ENCODE peak calls at places on chromosomes 7 and 10, in four cellular contexts. One of them, this sample, is unnamed.

GRCh38 chr10:13613519-13613918 is 26.8 kb downstream of the PRPF18 start:
- DNase-seq in HT-29: peak
- DNase-seq in HCEC 1CT: peak
- DNase-seq in activated CD8-positive, alpha-beta memory T cell treated with anti-CD3 and anti-CD28 coated beads for 1 hour: no peak
- DNase-seq in this sample: no peak

GRCh38 chr7:158377800-158378623 is 209.6 kb downstream of the PTPRN2 start:
- DNase-seq in HCEC 1CT: no peak
- DNase-seq in HT-29: no peak
- DNase-seq in activated CD8-positive, alpha-beta memory T cell treated with anti-CD3 and anti-CD28 coated beads for 1 hour: no peak
- DNase-seq in this sample: peak

GRCh38 chr10:12902135-12902572 is 99.4 kb downstream of the CCDC3 start:
- DNase-seq in HCEC 1CT: peak
- DNase-seq in HT-29: peak
- DNase-seq in activated CD8-positive, alpha-beta memory T cell treated with anti-CD3 and anti-CD28 coated beads for 1 hour: peak
- DNase-seq in this sample: no peak

GRCh38 chr7:79778786-79779382 is 325.4 kb upstream of the MAGI2 start:
- DNase-seq in HCEC 1CT: peak
- DNase-seq in HT-29: no peak
- DNase-seq in activated CD8-positive, alpha-beta memory T cell treated with anti-CD3 and anti-CD28 coated beads for 1 hour: no peak
- DNase-seq in this sample: no peak

GRCh38 chr7:27697861-27698430 is 35.3 kb upstream of the HIBADH start:
- DNase-seq in activated CD8-positive, alpha-beta memory T cell treated with anti-CD3 and anti-CD28 coated beads for 1 hour: no peak
- DNase-seq in HCEC 1CT: peak
- DNase-seq in HT-29: peak
- DNase-seq in this sample: no peak

GRCh38 chr10:124740374-124741280 is 3.6 kb downstream of the FAM53B start:
- DNase-seq in HCEC 1CT: peak
- DNase-seq in HT-29: no peak
- DNase-seq in activated CD8-positive, alpha-beta memory T cell treated with anti-CD3 and anti-CD28 coated beads for 1 hour: no peak
- DNase-seq in this sample: no peak

GRCh38 chr10:44983066-44983894 is 4.7 kb upstream of the DEPP1 start:
- DNase-seq in HT-29: no peak
- DNase-seq in activated CD8-positive, alpha-beta memory T cell treated with anti-CD3 and anti-CD28 coated beads for 1 hour: no peak
- DNase-seq in HCEC 1CT: no peak
- DNase-seq in this sample: no peak

GRCh38 chr7:73606801-73607691 is 17.3 kb downstream of the MLXIPL start:
- DNase-seq in HT-29: peak
- DNase-seq in HCEC 1CT: no peak
- DNase-seq in activated CD8-positive, alpha-beta memory T cell treated with anti-CD3 and anti-CD28 coated beads for 1 hour: peak
- DNase-seq in this sample: no peak

GRCh38 chr10:11539191-11539868 is 72.1 kb downstream of the USP6NL start:
- DNase-seq in HCEC 1CT: peak
- DNase-seq in activated CD8-positive, alpha-beta memory T cell treated with anti-CD3 and anti-CD28 coated beads for 1 hour: no peak
- DNase-seq in HT-29: peak
- DNase-seq in this sample: no peak

GRCh38 chr10:96719850-96720421 is 378 bp downstream of the PIK3AP1 start:
- DNase-seq in activated CD8-positive, alpha-beta memory T cell treated with anti-CD3 and anti-CD28 coated beads for 1 hour: no peak
- DNase-seq in HT-29: peak
- DNase-seq in HCEC 1CT: no peak
- DNase-seq in this sample: no peak

GRCh38 chr10:110670335-110670734 is 26.2 kb downstream of the RBM20 start:
- DNase-seq in HT-29: no peak
- DNase-seq in HCEC 1CT: no peak
- DNase-seq in activated CD8-positive, alpha-beta memory T cell treated with anti-CD3 and anti-CD28 coated beads for 1 hour: no peak
- DNase-seq in this sample: no peak

GRCh38 chr10:119705434-119705831 is 20.4 kb upstream of the INPP5F start:
- DNase-seq in HT-29: no peak
- DNase-seq in HCEC 1CT: no peak
- DNase-seq in activated CD8-positive, alpha-beta memory T cell treated with anti-CD3 and anti-CD28 coated beads for 1 hour: no peak
- DNase-seq in this sample: no peak

GRCh38 chr7:116327751-116328150 is 117.4 kb downstream of the TES start:
- DNase-seq in activated CD8-positive, alpha-beta memory T cell treated with anti-CD3 and anti-CD28 coated beads for 1 hour: no peak
- DNase-seq in HCEC 1CT: peak
- DNase-seq in HT-29: no peak
- DNase-seq in this sample: no peak

GRCh38 chr10:24929056-24929544 is 23.3 kb downstream of the PRTFDC1 start:
- DNase-seq in HCEC 1CT: no peak
- DNase-seq in activated CD8-positive, alpha-beta memory T cell treated with anti-CD3 and anti-CD28 coated beads for 1 hour: no peak
- DNase-seq in HT-29: no peak
- DNase-seq in this sample: no peak

GRCh38 chr7:140643416-140643815 is 2.8 kb upstream of the DENND2A start:
- DNase-seq in HCEC 1CT: no peak
- DNase-seq in HT-29: no peak
- DNase-seq in activated CD8-positive, alpha-beta memory T cell treated with anti-CD3 and anti-CD28 coated beads for 1 hour: no peak
- DNase-seq in this sample: no peak

GRCh38 chr7:4204530-4205165 is 477.4 kb upstream of the FOXK1 start:
- DNase-seq in HT-29: no peak
- DNase-seq in activated CD8-positive, alpha-beta memory T cell treated with anti-CD3 and anti-CD28 coated beads for 1 hour: no peak
- DNase-seq in HCEC 1CT: no peak
- DNase-seq in this sample: no peak

GRCh38 chr10:102713483-102713813 is 749 bp downstream of the ARL3 start:
- DNase-seq in activated CD8-positive, alpha-beta memory T cell treated with anti-CD3 and anti-CD28 coated beads for 1 hour: no peak
- DNase-seq in HCEC 1CT: no peak
- DNase-seq in HT-29: no peak
- DNase-seq in this sample: no peak

GRCh38 chr10:63464402-63465292 is 1.1 kb downstream of the JMJD1C start:
- DNase-seq in HT-29: peak
- DNase-seq in HCEC 1CT: no peak
- DNase-seq in activated CD8-positive, alpha-beta memory T cell treated with anti-CD3 and anti-CD28 coated beads for 1 hour: no peak
- DNase-seq in this sample: no peak

GRCh38 chr10:94677691-94678090 is 5.8 kb upstream of the CYP2C18 start:
- DNase-seq in HT-29: peak
- DNase-seq in activated CD8-positive, alpha-beta memory T cell treated with anti-CD3 and anti-CD28 coated beads for 1 hour: no peak
- DNase-seq in HCEC 1CT: no peak
- DNase-seq in this sample: no peak

GRCh38 chr7:81500631-81501030 is 269.2 kb downstream of the HGF start:
- DNase-seq in HCEC 1CT: no peak
- DNase-seq in activated CD8-positive, alpha-beta memory T cell treated with anti-CD3 and anti-CD28 coated beads for 1 hour: no peak
- DNase-seq in HT-29: no peak
- DNase-seq in this sample: no peak

GRCh38 chr10:110337906-110338305 is 33.2 kb upstream of the SMNDC1 start:
- DNase-seq in HT-29: no peak
- DNase-seq in activated CD8-positive, alpha-beta memory T cell treated with anti-CD3 and anti-CD28 coated beads for 1 hour: no peak
- DNase-seq in HCEC 1CT: peak
- DNase-seq in this sample: no peak

GRCh38 chr10:3091346-3091787 is 24.0 kb downstream of the PFKP start:
- DNase-seq in activated CD8-positive, alpha-beta memory T cell treated with anti-CD3 and anti-CD28 coated beads for 1 hour: no peak
- DNase-seq in HCEC 1CT: peak
- DNase-seq in HT-29: peak
- DNase-seq in this sample: peak

GRCh38 chr7:17274551-17275245 is 23.8 kb upstream of the AHR start:
- DNase-seq in activated CD8-positive, alpha-beta memory T cell treated with anti-CD3 and anti-CD28 coated beads for 1 hour: no peak
- DNase-seq in HT-29: peak
- DNase-seq in HCEC 1CT: peak
- DNase-seq in this sample: no peak

GRCh38 chr7:12757443-12757842 is 70.0 kb downstream of the ARL4A start:
- DNase-seq in HT-29: no peak
- DNase-seq in activated CD8-positive, alpha-beta memory T cell treated with anti-CD3 and anti-CD28 coated beads for 1 hour: no peak
- DNase-seq in HCEC 1CT: peak
- DNase-seq in this sample: no peak

GRCh38 chr10:95664543-95664942 is 8.0 kb upstream of the ALDH18A1 start:
- DNase-seq in HCEC 1CT: no peak
- DNase-seq in activated CD8-positive, alpha-beta memory T cell treated with anti-CD3 and anti-CD28 coated beads for 1 hour: no peak
- DNase-seq in HT-29: no peak
- DNase-seq in this sample: no peak

GRCh38 chr7:45699726-45700390 is 125.7 kb downstream of the ADCY1 start:
- DNase-seq in HT-29: no peak
- DNase-seq in HCEC 1CT: no peak
- DNase-seq in activated CD8-positive, alpha-beta memory T cell treated with anti-CD3 and anti-CD28 coated beads for 1 hour: no peak
- DNase-seq in this sample: no peak